ENCODE peak calls at places on chromosomes 6 and 20, in eight cellular contexts. T is naive thymus-derived CD8-positive, alpha-beta T cell; M is Panc1; E is stimulated activated naive CD8-positive, alpha-beta T cell treated with anti-CD3 and anti-CD28 coated beads, Interleukin-15, amount 100 ng/mL, for 72 hours; N is activated CD8-positive, alpha-beta memory T cell treated with anti-CD3 and anti-CD28 coated beads, Interleukin-2, amount 10 ng/mL, durations not matched to agents 7 days and 5 days; A is gastroesophageal sphincter; I is activated T-cell treated with anti-CD3 and anti-CD28 coated beads, Interleukin-2, amount 50 U/mL, for 72 hours; O is HCT116. D is an unnamed sample.

GRCh38 chr6:110681543-110682459 is 133.5 kb downstream of the CDK19 start:
- ATAC-seq in T (no peak), M (peak), E (no peak), N (no peak), A (no peak), I (no peak), O (peak), D (no peak)

GRCh38 chr20:33076662-33077398 is 2.6 kb upstream of the BPIFB4 start:
- ATAC-seq in T (peak), M (peak), E (peak), N (no peak), A (no peak), I (peak), O (peak), D (peak)

GRCh38 chr6:38571721-38572120 is 68.0 kb downstream of the BTBD9 start:
- ATAC-seq in T (peak), M (no peak), E (peak), N (peak), A (no peak), I (peak), O (no peak), D (no peak)

GRCh38 chr20:51404297-51405060 is 138.0 kb downstream of the NFATC2 start:
- ATAC-seq in T (peak), M (no peak), E (peak), N (peak), A (no peak), I (peak), O (no peak), D (peak)

GRCh38 chr20:56755201-56755600 is 126.1 kb downstream of the TFAP2C start:
- ATAC-seq in T (no peak), M (no peak), E (no peak), N (no peak), A (no peak), I (no peak), O (no peak), D (no peak)

GRCh38 chr6:118382126-118382525 is 166.0 kb upstream of the PLN start:
- ATAC-seq in T (no peak), M (no peak), E (no peak), N (no peak), A (no peak), I (no peak), O (no peak), D (no peak)

GRCh38 chr6:21771626-21772320 is 178.2 kb downstream of the SOX4 start:
- ATAC-seq in T (no peak), M (no peak), E (no peak), N (no peak), A (no peak), I (no peak), O (no peak), D (no peak)

GRCh38 chr20:61964675-61965605 is 100.7 kb downstream of the TAF4 start:
- ATAC-seq in T (no peak), M (peak), E (no peak), N (no peak), A (no peak), I (no peak), O (no peak), D (no peak)

GRCh38 chr6:79686698-79687309 is 55.7 kb downstream of the SH3BGRL2 start:
- ATAC-seq in T (no peak), M (no peak), E (peak), N (no peak), A (peak), I (no peak), O (no peak), D (no peak)

GRCh38 chr6:72950114-72950860 is 275.0 kb downstream of the KHDC1L start:
- ATAC-seq in T (no peak), M (no peak), E (peak), N (no peak), A (peak), I (peak), O (no peak), D (no peak)

GRCh38 chr6:169738204-169738971 is 13.0 kb downstream of the DYNLT2 start:
- ATAC-seq in T (no peak), M (no peak), E (no peak), N (no peak), A (peak), I (no peak), O (no peak), D (no peak)

GRCh38 chr6:151763303-151763702 is 44.2 kb upstream of the ESR1 start:
- ATAC-seq in T (no peak), M (no peak), E (no peak), N (no peak), A (peak), I (no peak), O (peak), D (no peak)

GRCh38 chr20:20405619-20406018 is 37.7 kb downstream of the INSM1 start:
- ATAC-seq in T (no peak), M (no peak), E (no peak), N (no peak), A (no peak), I (no peak), O (no peak), D (no peak)

GRCh38 chr6:56798163-56798562 is 155.5 kb upstream of the DST start:
- ATAC-seq in T (no peak), M (no peak), E (no peak), N (no peak), A (no peak), I (no peak), O (no peak), D (no peak)

GRCh38 chr20:14757728-14758127 is 420.3 kb upstream of the FLRT3 start:
- ATAC-seq in T (no peak), M (no peak), E (no peak), N (no peak), A (no peak), I (no peak), O (no peak), D (no peak)

GRCh38 chr20:3735768-3736167 is 3.3 kb downstream of the HSPA12B start:
- ATAC-seq in T (no peak), M (no peak), E (no peak), N (no peak), A (no peak), I (no peak), O (no peak), D (no peak)

GRCh38 chr6:37283268-37283667 is 25.3 kb upstream of the TMEM217 start:
- ATAC-seq in T (no peak), M (no peak), E (no peak), N (no peak), A (no peak), I (no peak), O (no peak), D (no peak)

GRCh38 chr6:169959129-169960002 is 207.9 kb downstream of the ERMARD start:
- ATAC-seq in T (peak), M (no peak), E (peak), N (peak), A (peak), I (peak), O (no peak), D (peak)

GRCh38 chr20:62704341-62704948 is 4.2 kb upstream of the NTSR1 start:
- ATAC-seq in T (no peak), M (peak), E (no peak), N (no peak), A (peak), I (no peak), O (peak), D (no peak)

GRCh38 chr6:168133186-168133585 is 54.2 kb upstream of the FRMD1 start:
- ATAC-seq in T (no peak), M (peak), E (no peak), N (no peak), A (peak), I (no peak), O (no peak), D (no peak)

GRCh38 chr6:85261250-85261649 is 188.6 kb upstream of the NT5E start:
- ATAC-seq in T (no peak), M (no peak), E (no peak), N (no peak), A (no peak), I (no peak), O (no peak), D (no peak)

GRCh38 chr20:982754-983153 is 19.4 kb downstream of the RSPO4 start:
- ATAC-seq in T (no peak), M (no peak), E (no peak), N (no peak), A (no peak), I (no peak), O (peak), D (no peak)

GRCh38 chr20:10739575-10739974 is 65.8 kb upstream of the JAG1 start:
- ATAC-seq in T (no peak), M (peak), E (no peak), N (no peak), A (no peak), I (no peak), O (no peak), D (no peak)

GRCh38 chr6:94394822-94395221 is 975.5 kb upstream of the EPHA7 start:
- ATAC-seq in T (no peak), M (no peak), E (no peak), N (no peak), A (no peak), I (no peak), O (no peak), D (no peak)

D was measured in activated T-helper 17 cell treated with anti-CD3 and anti-CD28 coated beads, Interleukin-2, amount 50 U/mL, for 72 hours.